ENCODE peak calls at places on chromosome 21, in seven cellular contexts. One of them, this sample, is unnamed.

GRCh38 chr21:46545363-46545762 is 59.5 kb downstream of the S100B start:
- DNase-seq in A673: no peak
- DNase-seq in psoas muscle: peak; percentile 15
- DNase-seq in tibial artery: no peak
- DNase-seq in fibroblast of the aortic adventitia: no peak
- DNase-seq in lower leg skin: no peak
- DNase-seq in foreskin fibroblast: no peak
- DNase-seq in this sample: no peak

GRCh38 chr21:25735895-25736597 is 1.3 kb downstream of the GABPA start:
- DNase-seq in A673: no peak
- DNase-seq in psoas muscle: no peak
- DNase-seq in tibial artery: no peak
- DNase-seq in fibroblast of the aortic adventitia: peak; percentile 42
- DNase-seq in lower leg skin: no peak
- DNase-seq in foreskin fibroblast: peak; percentile 33
- DNase-seq in this sample: no peak

GRCh38 chr21:44428281-44428942 is 26.9 kb upstream of the LRRC3 start:
- DNase-seq in A673: peak; percentile 39
- DNase-seq in psoas muscle: peak; percentile 31
- DNase-seq in tibial artery: no peak
- DNase-seq in fibroblast of the aortic adventitia: no peak
- DNase-seq in lower leg skin: peak; percentile 43
- DNase-seq in foreskin fibroblast: no peak
- DNase-seq in this sample: no peak

GRCh38 chr21:27298465-27298864 is 331.6 kb upstream of the ADAMTS5 start:
- DNase-seq in A673: no peak
- DNase-seq in psoas muscle: no peak
- DNase-seq in tibial artery: no peak
- DNase-seq in fibroblast of the aortic adventitia: no peak
- DNase-seq in lower leg skin: no peak
- DNase-seq in foreskin fibroblast: peak; percentile 45
- DNase-seq in this sample: no peak

GRCh38 chr21:27017251-27017650 is 50.4 kb upstream of the ADAMTS5 start:
- DNase-seq in A673: no peak
- DNase-seq in psoas muscle: no peak
- DNase-seq in tibial artery: no peak
- DNase-seq in fibroblast of the aortic adventitia: peak; percentile 58
- DNase-seq in lower leg skin: no peak
- DNase-seq in foreskin fibroblast: no peak
- DNase-seq in this sample: no peak

GRCh38 chr21:45138199-45139002 is 64.0 kb downstream of the ADARB1 start:
- DNase-seq in A673: peak; percentile 86
- DNase-seq in psoas muscle: peak; percentile 80
- DNase-seq in tibial artery: peak; percentile 81
- DNase-seq in fibroblast of the aortic adventitia: peak; percentile 70
- DNase-seq in lower leg skin: peak; percentile 91
- DNase-seq in foreskin fibroblast: peak; percentile 78
- DNase-seq in this sample: peak; percentile 61

GRCh38 chr21:45264146-45264918 is 23.4 kb downstream of the POFUT2 start:
- DNase-seq in A673: no peak
- DNase-seq in psoas muscle: no peak
- DNase-seq in tibial artery: peak; percentile 37
- DNase-seq in fibroblast of the aortic adventitia: no peak
- DNase-seq in lower leg skin: peak; percentile 45
- DNase-seq in foreskin fibroblast: no peak
- DNase-seq in this sample: no peak

GRCh38 chr21:19461481-19462205 is 1058.1 kb upstream of the TMPRSS15 start:
- DNase-seq in A673: no peak
- DNase-seq in psoas muscle: no peak
- DNase-seq in tibial artery: no peak
- DNase-seq in fibroblast of the aortic adventitia: no peak
- DNase-seq in lower leg skin: no peak
- DNase-seq in foreskin fibroblast: no peak
- DNase-seq in this sample: no peak

GRCh38 chr21:34524671-34525601 is 12.9 kb upstream of the KCNE1 start:
- DNase-seq in A673: no peak
- DNase-seq in psoas muscle: no peak
- DNase-seq in tibial artery: no peak
- DNase-seq in fibroblast of the aortic adventitia: peak; percentile 75
- DNase-seq in lower leg skin: no peak
- DNase-seq in foreskin fibroblast: peak; percentile 51
- DNase-seq in this sample: no peak

GRCh38 chr21:28761709-28762356 is 230.8 kb downstream of the LTN1 start:
- DNase-seq in A673: no peak
- DNase-seq in psoas muscle: no peak
- DNase-seq in tibial artery: no peak
- DNase-seq in fibroblast of the aortic adventitia: peak; percentile 46
- DNase-seq in lower leg skin: no peak
- DNase-seq in foreskin fibroblast: peak; percentile 50
- DNase-seq in this sample: no peak

GRCh38 chr21:46220847-46221246 is 7.7 kb downstream of the LSS start:
- DNase-seq in A673: no peak
- DNase-seq in psoas muscle: no peak
- DNase-seq in tibial artery: no peak
- DNase-seq in fibroblast of the aortic adventitia: no peak
- DNase-seq in lower leg skin: no peak
- DNase-seq in foreskin fibroblast: no peak
- DNase-seq in this sample: no peak

GRCh38 chr21:45910548-45911221 is 70.9 kb upstream of the COL6A1 start:
- DNase-seq in A673: peak; percentile 51
- DNase-seq in psoas muscle: peak; percentile 45
- DNase-seq in tibial artery: no peak
- DNase-seq in fibroblast of the aortic adventitia: no peak
- DNase-seq in lower leg skin: no peak
- DNase-seq in foreskin fibroblast: no peak
- DNase-seq in this sample: no peak

GRCh38 chr21:44643911-44644310 is 2.3 kb upstream of the KRTAP10-11 start:
- DNase-seq in A673: no peak
- DNase-seq in psoas muscle: no peak
- DNase-seq in tibial artery: no peak
- DNase-seq in fibroblast of the aortic adventitia: no peak
- DNase-seq in lower leg skin: no peak
- DNase-seq in foreskin fibroblast: no peak
- DNase-seq in this sample: no peak

GRCh38 chr21:43922949-43923348 is 57.9 kb downstream of the AGPAT3 start:
- DNase-seq in A673: no peak
- DNase-seq in psoas muscle: peak; percentile 60
- DNase-seq in tibial artery: no peak
- DNase-seq in fibroblast of the aortic adventitia: no peak
- DNase-seq in lower leg skin: no peak
- DNase-seq in foreskin fibroblast: peak; percentile 16
- DNase-seq in this sample: no peak

GRCh38 chr21:21200103-21200938 is 202.1 kb downstream of the NCAM2 start:
- DNase-seq in A673: peak; percentile 73
- DNase-seq in psoas muscle: peak; percentile 55
- DNase-seq in tibial artery: peak; percentile 74
- DNase-seq in fibroblast of the aortic adventitia: peak; percentile 99
- DNase-seq in lower leg skin: peak; percentile 84
- DNase-seq in foreskin fibroblast: peak; percentile 96
- DNase-seq in this sample: peak; percentile 55

GRCh38 chr21:45845790-45846130 is 135.8 kb upstream of the COL6A1 start:
- DNase-seq in A673: no peak
- DNase-seq in psoas muscle: no peak
- DNase-seq in tibial artery: no peak
- DNase-seq in fibroblast of the aortic adventitia: no peak
- DNase-seq in lower leg skin: peak; percentile 60
- DNase-seq in foreskin fibroblast: no peak
- DNase-seq in this sample: no peak

GRCh38 chr21:44886113-44887075 is 12.9 kb upstream of the PTTG1IP start:
- DNase-seq in A673: no peak
- DNase-seq in psoas muscle: peak; percentile 40
- DNase-seq in tibial artery: no peak
- DNase-seq in fibroblast of the aortic adventitia: no peak
- DNase-seq in lower leg skin: no peak
- DNase-seq in foreskin fibroblast: no peak
- DNase-seq in this sample: no peak

GRCh38 chr21:25733859-25734653 is 648 bp downstream of the ATP5PF start:
- DNase-seq in A673: peak; percentile 6
- DNase-seq in psoas muscle: no peak
- DNase-seq in tibial artery: no peak
- DNase-seq in fibroblast of the aortic adventitia: peak; percentile 38
- DNase-seq in lower leg skin: no peak
- DNase-seq in foreskin fibroblast: peak; percentile 47
- DNase-seq in this sample: no peak

GRCh38 chr21:42537106-42537742 is 23.6 kb downstream of the SLC37A1 start:
- DNase-seq in A673: peak; percentile 53
- DNase-seq in psoas muscle: no peak
- DNase-seq in tibial artery: no peak
- DNase-seq in fibroblast of the aortic adventitia: no peak
- DNase-seq in lower leg skin: no peak
- DNase-seq in foreskin fibroblast: peak; percentile 8
- DNase-seq in this sample: no peak
- TF ChIP-seq CTCF in A673: peak; percentile 58
- TF ChIP-seq CTCF in psoas muscle: no peak
- TF ChIP-seq CTCF in tibial artery: no peak
- TF ChIP-seq CTCF in fibroblast of the aortic adventitia: peak; percentile 21
- TF ChIP-seq CTCF in lower leg skin: no peak
- TF ChIP-seq CTCF in foreskin fibroblast: no peak
- TF ChIP-seq CTCF in this sample: no peak

DNA sequence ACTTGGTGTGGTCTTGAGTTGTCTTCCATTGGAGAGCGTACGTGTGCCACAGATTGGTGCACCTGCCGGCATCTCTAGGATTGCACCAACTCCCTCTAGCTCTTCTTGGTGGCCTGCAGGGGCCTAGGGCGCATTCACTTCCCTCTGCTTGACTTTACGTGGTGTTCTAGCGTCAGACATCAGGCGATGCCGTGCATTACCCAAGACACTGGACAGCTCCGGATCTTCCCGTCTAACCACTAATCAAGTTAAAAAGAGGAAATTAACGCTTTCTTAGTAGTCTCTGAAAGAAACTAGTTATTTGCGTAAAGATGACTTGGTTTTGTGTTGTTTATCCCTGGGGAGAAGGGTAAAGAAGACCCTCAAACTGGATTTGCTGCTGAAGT is 510 bp upstream of the IL10RB start:
- DNase-seq in A673: no peak
- DNase-seq in psoas muscle: peak; percentile 65
- DNase-seq in tibial artery: peak; percentile 77
- DNase-seq in fibroblast of the aortic adventitia: no peak
- DNase-seq in lower leg skin: peak; percentile 88
- DNase-seq in foreskin fibroblast: peak; percentile 50
- DNase-seq in this sample: no peak
- TF ChIP-seq CTCF in A673: no peak
- TF ChIP-seq CTCF in psoas muscle: no peak
- TF ChIP-seq CTCF in tibial artery: no peak
- TF ChIP-seq CTCF in fibroblast of the aortic adventitia: no peak
- TF ChIP-seq CTCF in lower leg skin: no peak
- TF ChIP-seq CTCF in foreskin fibroblast: no peak
- TF ChIP-seq CTCF in this sample: no peak

GRCh38 chr21:33388188-33388587 is 15.0 kb upstream of the IFNGR2 start:
- DNase-seq in A673: no peak
- DNase-seq in psoas muscle: no peak
- DNase-seq in tibial artery: no peak
- DNase-seq in fibroblast of the aortic adventitia: no peak
- DNase-seq in lower leg skin: no peak
- DNase-seq in foreskin fibroblast: no peak
- DNase-seq in this sample: no peak

GRCh38 chr21:33390479-33390878 is 12.7 kb upstream of the IFNGR2 start:
- DNase-seq in A673: no peak
- DNase-seq in psoas muscle: no peak
- DNase-seq in tibial artery: no peak
- DNase-seq in fibroblast of the aortic adventitia: no peak
- DNase-seq in lower leg skin: no peak
- DNase-seq in foreskin fibroblast: no peak
- DNase-seq in this sample: no peak

GRCh38 chr21:33384851-33385331 is 18.3 kb upstream of the IFNGR2 start:
- DNase-seq in A673: no peak
- DNase-seq in psoas muscle: no peak
- DNase-seq in tibial artery: no peak
- DNase-seq in fibroblast of the aortic adventitia: no peak
- DNase-seq in lower leg skin: no peak
- DNase-seq in foreskin fibroblast: no peak
- DNase-seq in this sample: no peak

GRCh38 chr21:33383056-33383888 is 19.9 kb upstream of the IFNGR2 start:
- DNase-seq in A673: no peak
- DNase-seq in psoas muscle: peak; percentile 65
- DNase-seq in tibial artery: peak; percentile 76
- DNase-seq in fibroblast of the aortic adventitia: peak; percentile 76
- DNase-seq in lower leg skin: peak; percentile 92
- DNase-seq in foreskin fibroblast: peak; percentile 92
- DNase-seq in this sample: peak; percentile 61

DNA sequence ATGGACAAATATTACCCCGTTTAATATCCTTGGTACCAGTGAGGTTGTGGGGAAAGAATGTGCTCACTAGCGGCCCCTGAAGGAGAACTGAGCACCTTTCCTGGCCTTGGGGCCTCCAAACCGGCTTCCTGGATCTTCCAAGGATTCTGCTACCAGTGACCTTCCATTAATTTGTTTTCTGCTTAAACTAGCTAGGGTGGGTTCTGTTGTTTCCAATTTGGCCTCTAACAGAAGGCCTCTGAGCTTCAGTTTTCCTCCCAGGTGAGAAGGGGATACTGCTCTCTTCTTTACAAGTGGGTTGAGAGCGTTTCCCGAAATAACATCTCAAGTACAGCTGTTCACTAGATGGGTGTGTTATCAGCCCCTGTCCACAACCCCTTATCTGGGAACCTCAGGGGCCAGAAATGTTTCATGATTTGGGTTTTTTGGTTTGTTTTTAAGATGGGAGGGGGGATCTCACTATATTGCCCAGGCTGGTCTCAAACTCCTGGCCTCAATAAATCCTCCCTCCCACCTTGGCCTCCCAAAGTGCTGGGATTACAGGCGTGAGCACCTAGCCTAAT is 16.9 kb upstream of the IFNGR2 start:
- DNase-seq in A673: no peak
- DNase-seq in psoas muscle: no peak
- DNase-seq in tibial artery: no peak
- DNase-seq in fibroblast of the aortic adventitia: no peak
- DNase-seq in lower leg skin: no peak
- DNase-seq in foreskin fibroblast: no peak
- DNase-seq in this sample: no peak
- TF ChIP-seq CTCF in A673: peak; percentile 37
- TF ChIP-seq CTCF in psoas muscle: no peak
- TF ChIP-seq CTCF in tibial artery: no peak
- TF ChIP-seq CTCF in fibroblast of the aortic adventitia: no peak
- TF ChIP-seq CTCF in lower leg skin: no peak
- TF ChIP-seq CTCF in foreskin fibroblast: peak; percentile 15
- TF ChIP-seq CTCF in this sample: no peak

GRCh38 chr21:31045841-31046240 is 7.6 kb upstream of the KRTAP19-8 start:
- DNase-seq in A673: no peak
- DNase-seq in psoas muscle: no peak
- DNase-seq in tibial artery: no peak
- DNase-seq in fibroblast of the aortic adventitia: no peak
- DNase-seq in lower leg skin: no peak
- DNase-seq in foreskin fibroblast: no peak
- DNase-seq in this sample: no peak

GRCh38 chr21:31038376-31038775 is at the start of gene KRTAP19-8:
- DNase-seq in A673: no peak
- DNase-seq in psoas muscle: no peak
- DNase-seq in tibial artery: no peak
- DNase-seq in fibroblast of the aortic adventitia: no peak
- DNase-seq in lower leg skin: no peak
- DNase-seq in foreskin fibroblast: no peak
- DNase-seq in this sample: no peak

GRCh38 chr21:31042080-31042464 is 3.8 kb upstream of the KRTAP19-8 start:
- DNase-seq in A673: no peak
- DNase-seq in psoas muscle: no peak
- DNase-seq in tibial artery: no peak
- DNase-seq in fibroblast of the aortic adventitia: no peak
- DNase-seq in lower leg skin: no peak
- DNase-seq in foreskin fibroblast: no peak
- DNase-seq in this sample: no peak

GRCh38 chr21:31043495-31043894 is 5.2 kb upstream of the KRTAP19-8 start:
- DNase-seq in A673: no peak
- DNase-seq in psoas muscle: no peak
- DNase-seq in tibial artery: no peak
- DNase-seq in fibroblast of the aortic adventitia: no peak
- DNase-seq in lower leg skin: no peak
- DNase-seq in foreskin fibroblast: no peak
- DNase-seq in this sample: no peak

GRCh38 chr21:31041295-31042079 is 3.2 kb upstream of the KRTAP19-8 start:
- DNase-seq in A673: no peak
- DNase-seq in psoas muscle: no peak
- DNase-seq in tibial artery: no peak
- DNase-seq in fibroblast of the aortic adventitia: no peak
- DNase-seq in lower leg skin: no peak
- DNase-seq in foreskin fibroblast: no peak
- DNase-seq in this sample: no peak
- TF ChIP-seq CTCF in A673: no peak
- TF ChIP-seq CTCF in psoas muscle: no peak
- TF ChIP-seq CTCF in tibial artery: no peak
- TF ChIP-seq CTCF in fibroblast of the aortic adventitia: no peak
- TF ChIP-seq CTCF in lower leg skin: no peak
- TF ChIP-seq CTCF in foreskin fibroblast: no peak
- TF ChIP-seq CTCF in this sample: no peak